ENCODE peak calls at places on chromosomes 5 and 9, in six cellular contexts. C is fibroblast of pulmonary artery, S is RKO, N is left colon, Z is endodermal cell, A is stomach. K is an unnamed sample.

GRCh38 chr5:148972396-148972795 is 90.5 kb downstream of the SH3TC2 start:
- DNase-seq in C (no peak), S (no peak), N (no peak), Z (no peak), A (no peak), K (no peak)

GRCh38 chr9:78280982-78281668 is 15.8 kb upstream of the PSAT1 start:
- DNase-seq in C (peak; percentile 94), S (no peak), N (peak; percentile 38), Z (no peak), A (peak; percentile 84), K (no peak)

GRCh38 chr9:6243746-6244145 is 28.1 kb downstream of the IL33 start:
- DNase-seq in C (no peak), S (no peak), N (no peak), Z (no peak), A (no peak), K (no peak)

GRCh38 chr5:72125271-72125670 is 18.0 kb downstream of the MAP1B start:
- DNase-seq in C (no peak), S (no peak), N (no peak), Z (no peak), A (no peak), K (no peak)

GRCh38 chr5:43627028-43627427 is 24.0 kb downstream of the NNT start:
- DNase-seq in C (peak; percentile 78), S (peak; percentile 75), N (peak; percentile 30), Z (peak; percentile 88), A (no peak), K (no peak)

GRCh38 chr9:94805585-94805984 is 79.1 kb downstream of the AOPEP start:
- DNase-seq in C (peak; percentile 95), S (no peak), N (peak; percentile 56), Z (no peak), A (no peak), K (no peak)

GRCh38 chr9:121222524-121223171 is 21.0 kb upstream of the RAB14 start:
- DNase-seq in C (peak; percentile 76), S (peak; percentile 77), N (no peak), Z (no peak), A (no peak), K (no peak)

GRCh38 chr5:91221917-91222316 is 161.2 kb downstream of the ARRDC3 start:
- DNase-seq in C (no peak), S (no peak), N (no peak), Z (no peak), A (no peak), K (no peak)

GRCh38 chr5:56496581-56497063 is 263.5 kb upstream of the ANKRD55 start:
- DNase-seq in C (no peak), S (no peak), N (no peak), Z (no peak), A (no peak), K (no peak)

GRCh38 chr9:6563036-6563435 is 82.5 kb downstream of the GLDC start:
- DNase-seq in C (peak; percentile 43), S (no peak), N (no peak), Z (no peak), A (no peak), K (no peak)

GRCh38 chr5:35820720-35821119 is 36.0 kb upstream of the IL7R start:
- DNase-seq in C (no peak), S (no peak), N (no peak), Z (no peak), A (no peak), K (no peak)

GRCh38 chr9:35658144-35658893 is at the start of gene CCDC107:
- DNase-seq in C (peak; percentile 86), S (peak; percentile 78), N (peak; percentile 78), Z (peak; percentile 94), A (peak; percentile 89), K (peak; percentile 84)

GRCh38 chr5:59423021-59423420 is 470.5 kb downstream of the PDE4D start:
- DNase-seq in C (peak; percentile 5), S (no peak), N (no peak), Z (no peak), A (no peak), K (no peak)

GRCh38 chr9:5044160-5044559 is 59.1 kb downstream of the JAK2 start:
- DNase-seq in C (no peak), S (no peak), N (no peak), Z (no peak), A (no peak), K (no peak)

GRCh38 chr5:424259-425110 is 18.5 kb upstream of the EXOC3 start:
- DNase-seq in C (no peak), S (no peak), N (no peak), Z (peak; percentile 22), A (no peak), K (no peak)

GRCh38 chr5:123670981-123671557 is 159.1 kb downstream of the CSNK1G3 start:
- DNase-seq in C (peak; percentile 65), S (peak; percentile 66), N (no peak), Z (peak; percentile 73), A (peak; percentile 63), K (peak; percentile 22)

GRCh38 chr9:77449177-77450092 is 198.7 kb downstream of the GNA14 start:
- DNase-seq in C (peak; percentile 95), S (no peak), N (no peak), Z (no peak), A (no peak), K (no peak)

GRCh38 chr5:113489299-113489698 is 1.0 kb upstream of the MCC start:
- DNase-seq in C (peak; percentile 98), S (peak; percentile 83), N (no peak), Z (no peak), A (no peak), K (no peak)

GRCh38 chr5:145827275-145827674 is 7.9 kb downstream of the PRELID2 start:
- DNase-seq in C (no peak), S (no peak), N (no peak), Z (no peak), A (no peak), K (no peak)

GRCh38 chr5:174098694-174099093 is 53.2 kb downstream of the NSG2 start:
- DNase-seq in C (no peak), S (no peak), N (no peak), Z (no peak), A (no peak), K (no peak)